ENCODE peak calls at places on chromosomes 2 and 18, in nine cellular contexts. N is NCI-H1105 treated with DMSO at 0.1 percent for 48 hours; K is activated CD4-positive, alpha-beta T cell treated with anti-CD3 and anti-CD28 coated beads for 1 hour; T is right lobe of liver; G is GM12892; Z is germinal center; R is EH; V is activated naive CD8-positive, alpha-beta T cell treated with anti-CD3 and anti-CD28 coated beads, Interleukin-2, amount 50 U/mL, for 24 hours; D is uterus. I is an unnamed sample.

GRCh38 chr2:84386326-84386995 is 72.6 kb downstream of the SUCLG1 start:
- DNase-seq in G (no peak), R (no peak), T (no peak), N (peak; percentile 37), V (no peak), D (no peak), Z (no peak), K (no peak), I (no peak)

GRCh38 chr2:118817469-118817868 is 30.0 kb downstream of the EN1 start:
- DNase-seq in K (no peak), R (no peak), Z (no peak), G (no peak), D (no peak), N (no peak), T (no peak), V (no peak), I (no peak)

GRCh38 chr18:55735199-55735855 is 147.3 kb upstream of the TCF4 start:
- DNase-seq in Z (no peak), K (no peak), R (no peak), V (no peak), D (no peak), T (no peak), N (no peak), G (no peak), I (no peak)

GRCh38 chr2:165528691-165529090 is 59.2 kb downstream of the CSRNP3 start:
- DNase-seq in G (no peak), N (no peak), K (no peak), R (no peak), T (no peak), V (no peak), D (no peak), Z (no peak), I (no peak)

GRCh38 chr18:3481696-3482210 is 31.8 kb downstream of the TGIF1 start:
- DNase-seq in T (no peak), R (peak; percentile 41), D (no peak), G (no peak), Z (peak; percentile 51), V (peak; percentile 18), N (no peak), K (no peak), I (peak; percentile 36)

GRCh38 chr18:47113796-47114540 is 36.3 kb downstream of the HDHD2 start:
- DNase-seq in G (no peak), K (no peak), T (no peak), Z (no peak), D (no peak), R (peak; percentile 80), V (no peak), N (no peak), I (no peak)

GRCh38 chr2:8172661-8173060 is 509.2 kb upstream of the ID2 start:
- DNase-seq in R (no peak), N (no peak), T (no peak), Z (no peak), D (no peak), V (no peak), K (no peak), G (no peak), I (no peak)

GRCh38 chr2:57720728-57721627 is 325.6 kb upstream of the VRK2 start:
- DNase-seq in Z (peak; percentile 34), R (peak; percentile 81), G (peak; percentile 9), N (peak; percentile 41), V (peak; percentile 25), T (no peak), D (no peak), K (no peak), I (peak; percentile 53)

GRCh38 chr2:197614532-197614931 is 60.9 kb downstream of the RFTN2 start:
- DNase-seq in D (no peak), G (no peak), K (no peak), Z (no peak), T (no peak), N (no peak), R (no peak), V (no peak), I (no peak)

GRCh38 chr2:239581352-239581901 is 180.6 kb upstream of the HDAC4 start:
- DNase-seq in Z (no peak), R (no peak), K (no peak), N (no peak), V (no peak), T (peak; percentile 27), D (no peak), G (no peak), I (peak; percentile 10)

GRCh38 chr2:47357475-47357874 is 45.5 kb upstream of the MSH2 start:
- DNase-seq in D (peak; percentile 64), V (no peak), Z (no peak), K (no peak), G (no peak), N (peak; percentile 17), R (peak; percentile 80), T (no peak), I (no peak)

GRCh38 chr2:120948662-120949011 is 213.0 kb downstream of the GLI2 start:
- DNase-seq in Z (no peak), K (no peak), G (no peak), T (no peak), D (no peak), N (no peak), V (no peak), R (no peak), I (no peak)